ENCODE peak calls at places on chromosomes 1 and 21, in nine cellular contexts. J, Q, X, Y, V, H, I, S and T are unnamed samples.

GRCh38 chr1:21966247-21967000 is 10.4 kb upstream of the CELA3B start:
- DNase-seq in X (peak), Q (no peak), I (no peak), H (no peak), Y (no peak), S (no peak), V (no peak), J (no peak), T (peak)

GRCh38 chr1:3377166-3377565 is 77.3 kb upstream of the ARHGEF16 start:
- DNase-seq in H (no peak), Q (no peak), X (no peak), V (no peak), J (no peak), I (no peak), Y (no peak), S (no peak), T (no peak)

GRCh38 chr1:151846062-151846568 is 6.5 kb upstream of the C2CD4D start:
- DNase-seq in X (no peak), Q (peak), J (no peak), Y (no peak), I (no peak), V (no peak), H (no peak), S (no peak), T (peak)

GRCh38 chr1:238052496-238053266 is 162.0 kb upstream of the ZP4 start:
- DNase-seq in Q (no peak), H (no peak), Y (no peak), X (no peak), S (no peak), J (no peak), I (no peak), V (no peak), T (no peak)

GRCh38 chr1:209875510-209875909 is 47.7 kb downstream of the UTP25 start:
- DNase-seq in S (no peak), Q (peak), V (no peak), I (no peak), Y (no peak), X (no peak), J (no peak), H (no peak), T (no peak)

GRCh38 chr1:51354417-51354816 is 24.1 kb upstream of the TTC39A start:
- DNase-seq in X (no peak), H (no peak), S (no peak), Y (no peak), V (no peak), J (no peak), Q (no peak), I (no peak), T (no peak)

GRCh38 chr21:25329227-25329626 is 278.1 kb downstream of the MRPL39 start:
- DNase-seq in Y (no peak), V (no peak), I (peak), Q (no peak), J (no peak), X (no peak), S (no peak), H (no peak), T (peak)

GRCh38 chr21:46459356-46460112 is 843 bp downstream of the DIP2A start:
- DNase-seq in Q (peak), Y (no peak), I (no peak), J (no peak), V (peak), S (no peak), X (peak), H (no peak), T (no peak)

GRCh38 chr1:211928993-211929637 is 98.6 kb upstream of the LPGAT1 start:
- DNase-seq in I (no peak), H (no peak), V (peak), J (no peak), S (no peak), Q (no peak), X (no peak), Y (no peak), T (no peak)

GRCh38 chr1:78005755-78006154 is 1.0 kb downstream of the DNAJB4 start:
- DNase-seq in Q (no peak), V (peak), I (peak), J (peak), X (no peak), H (no peak), Y (no peak), S (no peak), T (peak)

GRCh38 chr1:160209656-160210046 is 4.5 kb downstream of the PEA15 start:
- DNase-seq in X (peak), V (no peak), I (no peak), S (no peak), Q (no peak), J (no peak), Y (no peak), H (no peak), T (no peak)